ENCODE peak calls at places on chromosome 11, in seven cellular contexts. P, X, I, G, S, Q and J are unnamed samples.

GRCh38 chr11:74726547-74727182 is 4.6 kb downstream of the CHRDL2 start:
- DNase-seq in S (peak), I (peak), X (no peak), Q (peak), G (peak), P (peak), J (peak)

GRCh38 chr11:65504671-65505433 is 6.0 kb downstream of the MALAT1 start:
- DNase-seq in I (no peak), X (no peak), S (peak), Q (no peak), P (no peak), G (peak), J (no peak)

GRCh38 chr11:61536676-61537270 is 28.2 kb downstream of the LRRC10B start:
- DNase-seq in X (no peak), S (no peak), Q (peak), P (no peak), I (no peak), G (no peak), J (no peak)

GRCh38 chr11:6321356-6321755 is 1.1 kb upstream of the CAVIN3 start:
- DNase-seq in X (no peak), I (peak), Q (no peak), S (no peak), P (no peak), G (no peak), J (no peak)

GRCh38 chr11:91104237-91104636 is 881.4 kb upstream of the CHORDC1 start:
- DNase-seq in G (peak), I (no peak), X (peak), Q (no peak), S (no peak), P (no peak), J (no peak)

GRCh38 chr11:30772908-30773307 is 186.8 kb upstream of the MPPED2 start:
- DNase-seq in P (no peak), S (no peak), Q (no peak), X (no peak), I (no peak), G (no peak), J (no peak)

GRCh38 chr11:127866109-127866508 is 721.2 kb downstream of the ETS1 start:
- DNase-seq in P (no peak), Q (no peak), G (no peak), S (no peak), X (no peak), I (no peak), J (no peak)

GRCh38 chr11:67668191-67668551 is 6.3 kb downstream of the ALDH3B2 start:
- DNase-seq in P (no peak), X (no peak), G (no peak), Q (no peak), S (no peak), I (no peak), J (no peak)